ENCODE peak calls at places on chromosomes 1 and 21, in ten cellular contexts. Y is Kasumi-1; U is NCI-H510A treated with DMSO at 0.1 percent for 48 hours; J is stromal cell of bone marrow; N is occipital lobe; G is stimulated activated CD8-positive, alpha-beta memory T cell treated with anti-CD3 and anti-CD28 coated beads, Interleukin-12 subunit alpha, Interleukin-12 subunit beta, amount 100 ng/mL, for 4 hours; M is G401; B is transverse colon; R is T-helper 17 cell; S is amniotic stem cell. V is an unnamed sample.

GRCh38 chr1:6392880-6393399 is 627 bp downstream of the ACOT7 start:
- DNase-seq in Y (no peak), U (no peak), J (no peak), N (no peak), G (no peak), M (no peak), B (no peak), R (no peak), S (no peak), V (no peak)

GRCh38 chr21:44973598-44973997 is 33.8 kb downstream of the SLX9 start:
- DNase-seq in Y (no peak), U (no peak), J (no peak), N (no peak), G (no peak), M (no peak), B (no peak), R (no peak), S (no peak), V (no peak)

GRCh38 chr1:207619833-207620572 is 24.9 kb upstream of the CR1L start:
- DNase-seq in Y (peak; percentile 90), U (peak; percentile 60), J (peak; percentile 21), N (no peak), G (no peak), M (peak; percentile 11), B (no peak), R (no peak), S (peak; percentile 19), V (peak; percentile 42)

GRCh38 chr1:111203681-111204210 is 3.3 kb upstream of the DENND2D start:
- DNase-seq in Y (peak; percentile 79), U (peak; percentile 63), J (no peak), N (no peak), G (peak; percentile 72), M (no peak), B (peak; percentile 92), R (peak; percentile 61), S (no peak), V (peak; percentile 86)

GRCh38 chr1:205711105-205712048 is 31.1 kb upstream of the SLC45A3 start:
- DNase-seq in Y (peak; percentile 89), U (peak; percentile 86), J (peak; percentile 79), N (peak; percentile 29), G (peak; percentile 11), M (peak; percentile 87), B (peak; percentile 70), R (peak; percentile 35), S (peak; percentile 94), V (peak; percentile 66)

GRCh38 chr1:43058545-43059360 is 100.1 kb upstream of the SLC2A1 start:
- DNase-seq in Y (peak; percentile 19), U (no peak), J (peak; percentile 21), N (no peak), G (no peak), M (no peak), B (no peak), R (no peak), S (no peak), V (no peak)

GRCh38 chr1:237154173-237154572 is 112.2 kb downstream of the RYR2 start:
- DNase-seq in Y (no peak), U (no peak), J (no peak), N (no peak), G (no peak), M (no peak), B (no peak), R (no peak), S (no peak), V (no peak)

GRCh38 chr1:44652445-44653106 is 21.7 kb downstream of the TMEM53 start:
- DNase-seq in Y (peak; percentile 61), U (peak; percentile 46), J (no peak), N (peak; percentile 60), G (peak; percentile 54), M (peak; percentile 81), B (peak; percentile 83), R (peak; percentile 70), S (peak; percentile 40), V (peak; percentile 81)

GRCh38 chr1:1759456-1760344 is 18.6 kb downstream of the NADK start:
- DNase-seq in Y (no peak), U (peak; percentile 92), J (no peak), N (no peak), G (no peak), M (no peak), B (peak; percentile 75), R (no peak), S (no peak), V (no peak)

GRCh38 chr1:205391386-205391785 is 30.5 kb downstream of the LEMD1 start:
- DNase-seq in Y (no peak), U (no peak), J (no peak), N (no peak), G (no peak), M (no peak), B (peak; percentile 33), R (no peak), S (no peak), V (no peak)

GRCh38 chr1:215517441-215517891 is 49.6 kb upstream of the KCTD3 start:
- DNase-seq in Y (no peak), U (no peak), J (peak; percentile 65), N (peak; percentile 4), G (no peak), M (no peak), B (no peak), R (no peak), S (no peak), V (no peak)

GRCh38 chr1:206836111-206836510 is 29.3 kb upstream of the IL20 start:
- DNase-seq in Y (no peak), U (no peak), J (no peak), N (no peak), G (no peak), M (no peak), B (no peak), R (no peak), S (no peak), V (no peak)

GRCh38 chr1:203858975-203859374 is 2.4 kb upstream of the SNRPE start:
- DNase-seq in Y (no peak), U (no peak), J (no peak), N (no peak), G (no peak), M (no peak), B (no peak), R (no peak), S (no peak), V (no peak)

GRCh38 chr21:38533887-38534286 is 35.6 kb upstream of the ERG start:
- DNase-seq in Y (peak; percentile 2), U (peak; percentile 72), J (no peak), N (no peak), G (no peak), M (no peak), B (no peak), R (no peak), S (no peak), V (no peak)

GRCh38 chr1:218108034-218108433 is 177.1 kb upstream of the RRP15 start:
- DNase-seq in Y (no peak), U (no peak), J (no peak), N (no peak), G (no peak), M (no peak), B (no peak), R (no peak), S (no peak), V (no peak)

GRCh38 chr1:113912594-113913311 is 7.6 kb downstream of the DCLRE1B start:
- DNase-seq in Y (no peak), U (no peak), J (no peak), N (no peak), G (no peak), M (peak; percentile 96), B (no peak), R (no peak), S (no peak), V (no peak)

GRCh38 chr1:235331391-235331790 is 3.0 kb downstream of the GGPS1 start:
- DNase-seq in Y (no peak), U (no peak), J (no peak), N (no peak), G (no peak), M (no peak), B (no peak), R (no peak), S (no peak), V (no peak)

GRCh38 chr1:245575710-245576109 is 420.9 kb downstream of the KIF26B start:
- DNase-seq in Y (no peak), U (no peak), J (no peak), N (no peak), G (no peak), M (no peak), B (no peak), R (no peak), S (no peak), V (no peak)

GRCh38 chr21:16993416-16994044 is 519.3 kb upstream of the CXADR start:
- DNase-seq in Y (no peak), U (no peak), J (no peak), N (no peak), G (no peak), M (no peak), B (no peak), R (no peak), S (no peak), V (no peak)

GRCh38 chr1:160997323-160998038 is 23.5 kb downstream of the F11R start:
- DNase-seq in Y (peak; percentile 83), U (peak; percentile 20), J (no peak), N (no peak), G (peak; percentile 10), M (peak; percentile 42), B (peak; percentile 77), R (peak; percentile 17), S (peak; percentile 31), V (peak; percentile 63)

GRCh38 chr1:203644661-203645510 is 18.3 kb downstream of the ATP2B4 start:
- DNase-seq in Y (no peak), U (no peak), J (peak; percentile 52), N (no peak), G (no peak), M (no peak), B (no peak), R (no peak), S (peak; percentile 41), V (no peak)

GRCh38 chr1:150577557-150578277 is 1.7 kb downstream of the MCL1 start:
- DNase-seq in Y (no peak), U (peak; percentile 50), J (no peak), N (no peak), G (no peak), M (peak; percentile 30), B (no peak), R (no peak), S (no peak), V (no peak)

GRCh38 chr1:42934541-42935312 is 23.9 kb downstream of the SLC2A1 start:
- DNase-seq in Y (no peak), U (no peak), J (no peak), N (no peak), G (no peak), M (no peak), B (peak; percentile 14), R (no peak), S (no peak), V (no peak)

GRCh38 chr1:20439282-20439681 is 46.7 kb downstream of the CAMK2N1 start:
- DNase-seq in Y (peak; percentile 19), U (no peak), J (no peak), N (no peak), G (no peak), M (no peak), B (no peak), R (no peak), S (no peak), V (no peak)

GRCh38 chr1:6208723-6209660 is 3.1 kb downstream of the RNF207 start:
- DNase-seq in Y (peak; percentile 27), U (peak; percentile 80), J (no peak), N (peak; percentile 43), G (no peak), M (peak; percentile 57), B (peak; percentile 54), R (peak; percentile 22), S (no peak), V (no peak)

GRCh38 chr1:95396557-95396956 is 162.5 kb downstream of the RWDD3 start:
- DNase-seq in Y (no peak), U (no peak), J (no peak), N (no peak), G (no peak), M (no peak), B (no peak), R (no peak), S (no peak), V (no peak)

GRCh38 chr1:89735449-89735848 is 85.4 kb upstream of the LRRC8D start:
- DNase-seq in Y (no peak), U (no peak), J (no peak), N (no peak), G (no peak), M (no peak), B (no peak), R (no peak), S (no peak), V (no peak)

GRCh38 chr1:171901245-171901644 is 59.9 kb downstream of the DNM3 start:
- DNase-seq in Y (no peak), U (no peak), J (no peak), N (no peak), G (no peak), M (no peak), B (no peak), R (no peak), S (no peak), V (no peak)

V was measured in B cell.